ENCODE peak calls at places on chromosomes 2 and 18, in seven cellular contexts. G is fibroblast of lung, D is neuronal stem cell, J is IMR-90, Q is neural progenitor cell, E is GM12878, W is mammary epithelial cell. S is an unnamed sample.

GRCh38 chr18:58682429-58683069 is 11.3 kb downstream of the MALT1 start:
- DNase-seq in D (no peak), E (no peak), J (peak), W (peak), G (peak), Q (no peak), S (peak)

GRCh38 chr2:103459302-103459701 is 697.5 kb downstream of the TMEM182 start:
- DNase-seq in W (no peak), Q (peak), J (no peak), D (no peak), G (no peak), E (no peak), S (no peak)

GRCh38 chr2:71713581-71714580 is 260.5 kb downstream of the DYSF start:
- DNase-seq in E (no peak), G (peak), J (peak), D (no peak), W (no peak), Q (no peak), S (no peak)

GRCh38 chr2:144516981-144517824 is 2.7 kb downstream of the ZEB2 start:
- DNase-seq in G (peak), Q (peak), E (no peak), J (peak), D (no peak), W (peak), S (no peak)

GRCh38 chr2:27356056-27356381 is 545 bp downstream of the GTF3C2 start:
- DNase-seq in G (peak), Q (peak), D (no peak), W (peak), E (no peak), J (peak), S (no peak)

GRCh38 chr2:177265386-177265690 is 811 bp upstream of the NFE2L2 start:
- DNase-seq in G (peak), E (no peak), D (no peak), W (no peak), J (peak), Q (no peak), S (no peak)

GRCh38 chr2:238913931-238914647 is 66.2 kb downstream of the TWIST2 start:
- DNase-seq in G (no peak), E (no peak), D (no peak), Q (no peak), J (no peak), W (no peak), S (no peak)

GRCh38 chr2:33135645-33136044 is 188.9 kb downstream of the LTBP1 start:
- DNase-seq in G (peak), Q (no peak), D (no peak), J (peak), W (no peak), E (no peak), S (no peak)

GRCh38 chr2:144362401-144362800 is 157.5 kb downstream of the ZEB2 start:
- DNase-seq in Q (no peak), D (no peak), W (no peak), J (peak), G (no peak), E (no peak), S (no peak)

GRCh38 chr2:160142472-160142871 is 57.6 kb downstream of the ITGB6 start:
- DNase-seq in J (no peak), G (no peak), D (no peak), W (peak), Q (no peak), E (no peak), S (no peak)

GRCh38 chr2:240130393-240131195 is 5.5 kb downstream of the COPS9 start:
- DNase-seq in E (no peak), J (no peak), D (no peak), W (no peak), G (no peak), Q (no peak), S (no peak)

GRCh38 chr2:226079186-226079585 is 679.7 kb downstream of the NYAP2 start:
- DNase-seq in G (no peak), D (no peak), E (no peak), W (no peak), J (no peak), Q (no peak), S (no peak)

GRCh38 chr18:12841070-12841469 is 43.0 kb downstream of the PTPN2 start:
- DNase-seq in W (peak), D (no peak), E (no peak), J (no peak), G (no peak), Q (no peak), S (no peak)

GRCh38 chr2:239302808-239303557 is 97.8 kb downstream of the HDAC4 start:
- DNase-seq in J (no peak), Q (no peak), W (no peak), G (no peak), D (no peak), E (no peak), S (no peak)

GRCh38 chr2:200099271-200099670 is 143.9 kb downstream of the MAIP1 start:
- DNase-seq in J (no peak), Q (no peak), E (no peak), D (no peak), G (no peak), W (no peak), S (no peak)

GRCh38 chr2:888211-888801 is 62.3 kb upstream of the SNTG2 start:
- DNase-seq in E (no peak), Q (no peak), D (no peak), W (no peak), G (no peak), J (no peak), S (no peak)
- H3K9ac ChIP-seq in E (no peak), Q (no peak), D (no peak), W (no peak), G (no peak), J (no peak), S (no peak)

GRCh38 chr18:50662177-50662576 is 102.3 kb downstream of the MAPK4 start:
- DNase-seq in D (no peak), E (no peak), W (peak), G (peak), J (peak), Q (peak), S (no peak)
- H3K27ac ChIP-seq in D (no peak), E (no peak), W (no peak), G (no peak), J (no peak), Q (no peak), S (no peak)

GRCh38 chr2:161158882-161159281 is 1.3 kb upstream of the TANK start:
- DNase-seq in G (no peak), Q (no peak), W (no peak), J (no peak), D (no peak), E (no peak), S (no peak)

GRCh38 chr2:161163438-161163837 is 3.2 kb downstream of the TANK start:
- DNase-seq in W (no peak), E (no peak), D (no peak), G (no peak), J (no peak), Q (no peak), S (no peak)

GRCh38 chr2:161160226-161161073 is at the start of gene TANK:
- DNase-seq in G (peak), Q (peak), E (peak), J (peak), D (peak), W (peak), S (no peak)

GRCh38 chr2:161161074-161161577 is 898 bp downstream of the TANK start:
- DNase-seq in G (no peak), J (no peak), D (no peak), Q (peak), W (no peak), E (no peak), S (no peak)

GRCh38 chr2:161159829-161160225 is 401 bp upstream of the TANK start:
- DNase-seq in G (no peak), W (no peak), D (no peak), E (no peak), Q (no peak), J (no peak), S (no peak)
- H3K4me3 ChIP-seq in G (peak), W (peak), D (peak), E (peak), Q (peak), J (peak), S (peak)

GRCh38 chr2:38748857-38749804 is 2.0 kb downstream of the SRSF7 start:
- DNase-seq in D (no peak), G (no peak), Q (no peak), J (no peak), W (no peak), E (no peak), S (no peak)

GRCh38 chr2:38747819-38748218 is 3.3 kb downstream of the SRSF7 start:
- DNase-seq in W (no peak), D (no peak), G (no peak), E (no peak), Q (no peak), J (no peak), S (no peak)

GRCh38 chr2:38748391-38748790 is 2.8 kb downstream of the SRSF7 start:
- DNase-seq in E (no peak), G (no peak), J (no peak), D (no peak), W (no peak), Q (no peak), S (no peak)

GRCh38 chr2:38744399-38744780 is 6.8 kb downstream of the SRSF7 start:
- DNase-seq in W (no peak), Q (no peak), D (no peak), E (no peak), J (no peak), G (no peak), S (no peak)

DNA sequence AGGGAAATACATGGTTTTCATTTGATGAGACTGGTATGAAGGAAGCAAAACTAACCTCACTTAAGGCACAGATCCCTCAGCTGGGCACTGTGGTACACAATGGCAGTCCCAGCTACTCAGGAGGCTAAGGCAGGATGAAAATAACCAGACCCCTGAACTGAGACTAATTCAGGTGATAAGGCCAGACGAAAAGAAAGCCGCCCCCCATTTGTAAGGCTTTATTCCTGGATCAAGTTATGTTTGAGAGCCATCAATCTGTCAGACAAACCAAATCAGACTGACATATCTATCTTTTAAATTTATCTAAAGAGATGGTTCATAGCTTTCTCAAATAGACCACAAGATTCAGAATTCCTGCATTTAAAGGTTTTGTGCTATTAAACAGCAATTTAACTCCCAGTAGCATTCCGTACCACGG is 4.1 kb downstream of the SRSF7 start:
- DNase-seq in E (no peak), G (no peak), W (no peak), D (no peak), J (no peak), Q (no peak), S (no peak)
- H3K9ac ChIP-seq in E (no peak), G (no peak), W (no peak), D (no peak), J (no peak), Q (no peak), S (peak)

S was measured in SK-N-MC.